ENCODE peak calls at places on chromosomes 1 and 21, in five cellular contexts. K is GM23338; C is CD8-positive, alpha-beta memory T cell; Z is uterus; X is ovary. U is an unnamed sample.

GRCh38 chr1:46030876-46031660 is 101.4 kb downstream of the PIK3R3 start:
- DNase-seq in Z (no peak), K (no peak), C (no peak), X (no peak), U (no peak)

GRCh38 chr1:224203243-224204016 is 20.4 kb downstream of the DEGS1 start:
- DNase-seq in Z (no peak), X (no peak), C (no peak), K (peak), U (no peak)

GRCh38 chr1:239386453-239387303 is at the start of gene CHRM3:
- DNase-seq in Z (peak), X (peak), C (no peak), K (peak), U (peak)

GRCh38 chr1:3945222-3945621 is 45.1 kb upstream of the C1orf174 start:
- DNase-seq in C (no peak), K (no peak), X (no peak), Z (no peak), U (no peak)

GRCh38 chr1:47332779-47333577 is 612 bp upstream of the CMPK1 start:
- DNase-seq in C (no peak), X (peak), K (no peak), Z (no peak), U (no peak)

GRCh38 chr1:155174334-155175280 is 958 bp downstream of the TRIM46 start:
- DNase-seq in K (peak), Z (no peak), X (peak), C (peak), U (no peak)

GRCh38 chr1:222892137-222892763 is 77.4 kb downstream of the DISP1 start:
- DNase-seq in Z (no peak), C (no peak), X (no peak), K (no peak), U (no peak)

GRCh38 chr21:42641311-42642218 is 11.9 kb upstream of the PDE9A start:
- DNase-seq in Z (no peak), X (no peak), C (no peak), K (peak), U (no peak)

GRCh38 chr1:41169799-41170180 is 72.3 kb downstream of the SCMH1 start:
- DNase-seq in K (no peak), Z (no peak), X (no peak), C (no peak), U (no peak)

GRCh38 chr1:109762821-109763645 is 690 bp downstream of the EPS8L3 start:
- DNase-seq in Z (peak), C (no peak), X (peak), K (no peak), U (no peak)

GRCh38 chr1:30728832-30729638 is 5.7 kb upstream of the MATN1 start:
- DNase-seq in C (no peak), Z (no peak), X (no peak), K (no peak), U (no peak)

GRCh38 chr1:108503062-108503740 is 53.1 kb downstream of the NBPF6 start:
- DNase-seq in K (peak), C (no peak), Z (no peak), X (no peak), U (no peak)

GRCh38 chr1:25687221-25688017 is 70.8 kb downstream of the MAN1C1 start:
- DNase-seq in C (no peak), X (no peak), K (no peak), Z (no peak), U (no peak)

GRCh38 chr1:39293375-39294070 is 89.0 kb downstream of the MACF1 start:
- DNase-seq in C (no peak), K (no peak), Z (no peak), X (no peak), U (no peak)

GRCh38 chr1:25099343-25099951 is 132.9 kb downstream of the SYF2 start:
- DNase-seq in C (peak), X (no peak), Z (no peak), K (no peak), U (no peak)

GRCh38 chr1:19377812-19378718 is 65.9 kb downstream of the SLC66A1 start:
- DNase-seq in C (no peak), X (no peak), Z (no peak), K (no peak), U (no peak)

GRCh38 chr1:225848044-225848955 is 33.9 kb downstream of the TMEM63A start:
- DNase-seq in X (peak), K (no peak), C (peak), Z (no peak), U (peak)

GRCh38 chr1:192786617-192787016 is 22.2 kb upstream of the RGS2 start:
- DNase-seq in C (no peak), K (no peak), Z (no peak), X (no peak), U (no peak)

GRCh38 chr1:44485933-44486475 is 80.9 kb downstream of the RNF220 start:
- DNase-seq in K (no peak), Z (no peak), C (no peak), X (no peak), U (no peak)
- H3K27ac ChIP-seq in K (peak), Z (peak), C (no peak), X (no peak), U (no peak)

GRCh38 chr1:235952950-235953615 is 86.4 kb upstream of the LYST start:
- DNase-seq in C (peak), Z (no peak), K (no peak), X (no peak), U (no peak)

GRCh38 chr1:235950318-235950717 is 83.6 kb upstream of the LYST start:
- DNase-seq in Z (no peak), C (no peak), K (no peak), X (no peak), U (no peak)

GRCh38 chr1:235955777-235956176 is 89.1 kb upstream of the LYST start:
- DNase-seq in X (no peak), Z (no peak), K (no peak), C (no peak), U (no peak)

GRCh38 chr1:235954306-235955283 is 87.9 kb upstream of the LYST start:
- DNase-seq in K (no peak), Z (no peak), X (no peak), C (peak), U (peak)

GRCh38 chr1:235953801-235954200 is 87.1 kb upstream of the LYST start:
- DNase-seq in K (no peak), X (no peak), C (no peak), Z (no peak), U (no peak)
- H3K4me3 ChIP-seq in K (no peak), X (no peak), C (no peak), Z (no peak), U (no peak)

DNA sequence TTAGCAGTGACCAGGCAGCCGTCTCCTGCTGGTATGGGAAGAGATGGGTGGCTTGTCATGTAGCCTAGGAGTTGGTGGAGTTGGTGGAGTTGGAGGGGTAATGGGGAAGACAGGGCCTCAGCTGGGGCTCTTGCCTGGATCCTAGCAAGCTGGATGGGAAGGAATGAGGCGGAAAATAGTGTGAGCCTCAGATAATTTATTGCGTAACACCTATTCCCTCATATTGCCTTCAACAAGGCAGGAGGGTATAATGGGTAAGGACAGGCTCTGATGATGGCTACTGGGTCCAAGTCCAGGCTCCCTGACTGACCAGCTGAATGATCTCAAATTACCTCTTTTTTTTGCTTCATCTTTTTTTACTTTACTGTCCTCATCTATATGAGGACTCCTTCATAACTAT is 12.6 kb downstream of the MAP7D1 start:
- DNase-seq in Z (no peak), X (no peak), K (no peak), C (no peak), U (no peak)
- H3K27ac ChIP-seq in Z (no peak), X (no peak), K (no peak), C (no peak), U (no peak)

DNA sequence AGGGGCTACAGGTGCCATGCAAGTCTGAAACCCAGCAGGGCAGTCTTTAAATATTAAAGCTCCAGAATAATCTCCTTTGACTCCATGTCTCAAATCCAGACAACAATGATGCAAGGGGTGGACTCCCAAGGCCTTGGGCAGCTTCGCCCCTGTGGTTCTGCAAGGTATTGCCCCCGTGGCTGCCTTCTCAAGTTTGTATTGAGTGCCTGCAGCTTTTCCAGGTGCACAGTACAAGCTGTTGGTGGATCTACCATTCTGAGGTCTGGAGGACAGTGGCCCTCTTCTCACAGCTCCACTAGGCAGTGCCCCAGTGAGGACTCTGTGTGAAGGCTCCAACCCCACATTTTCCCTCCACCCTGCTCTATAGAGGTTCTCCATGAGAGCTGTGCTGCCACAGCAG is 3.7 kb upstream of the MROH9 start:
- DNase-seq in Z (no peak), X (no peak), K (peak), C (no peak), U (no peak)
- H3K4me3 ChIP-seq in Z (no peak), X (no peak), K (no peak), C (no peak), U (peak)

GRCh38 chr1:167924102-167924501 is 10.2 kb upstream of the ADCY10 start:
- DNase-seq in C (no peak), K (no peak), X (no peak), Z (no peak), U (no peak)

GRCh38 chr1:167927075-167927754 is 9.3 kb upstream of the DCAF6 start:
- DNase-seq in K (no peak), X (no peak), C (no peak), Z (no peak), U (no peak)

GRCh38 chr1:167928457-167928852 is 8.0 kb upstream of the DCAF6 start:
- DNase-seq in X (no peak), Z (no peak), K (no peak), C (no peak), U (no peak)

GRCh38 chr1:167924553-167925223 is 10.8 kb upstream of the ADCY10 start:
- DNase-seq in K (no peak), X (no peak), Z (no peak), C (no peak), U (no peak)

GRCh38 chr1:167926486-167926997 is 9.9 kb upstream of the DCAF6 start:
- DNase-seq in C (no peak), X (no peak), K (peak), Z (no peak), U (no peak)
- H3K27ac ChIP-seq in C (no peak), X (no peak), K (peak), Z (no peak), U (no peak)

GRCh38 chr1:8642114-8642513 is 175.3 kb downstream of the RERE start:
- DNase-seq in C (no peak), X (no peak), Z (no peak), K (no peak), U (no peak)

GRCh38 chr1:8641317-8641997 is 176.0 kb downstream of the RERE start:
- DNase-seq in C (no peak), Z (no peak), K (no peak), X (no peak), U (no peak)

GRCh38 chr1:8646189-8646588 is 171.3 kb downstream of the RERE start:
- DNase-seq in C (no peak), Z (no peak), K (no peak), X (no peak), U (no peak)

GRCh38 chr1:8646996-8647395 is 170.4 kb downstream of the RERE start:
- DNase-seq in X (no peak), K (no peak), Z (no peak), C (no peak), U (no peak)

DNA sequence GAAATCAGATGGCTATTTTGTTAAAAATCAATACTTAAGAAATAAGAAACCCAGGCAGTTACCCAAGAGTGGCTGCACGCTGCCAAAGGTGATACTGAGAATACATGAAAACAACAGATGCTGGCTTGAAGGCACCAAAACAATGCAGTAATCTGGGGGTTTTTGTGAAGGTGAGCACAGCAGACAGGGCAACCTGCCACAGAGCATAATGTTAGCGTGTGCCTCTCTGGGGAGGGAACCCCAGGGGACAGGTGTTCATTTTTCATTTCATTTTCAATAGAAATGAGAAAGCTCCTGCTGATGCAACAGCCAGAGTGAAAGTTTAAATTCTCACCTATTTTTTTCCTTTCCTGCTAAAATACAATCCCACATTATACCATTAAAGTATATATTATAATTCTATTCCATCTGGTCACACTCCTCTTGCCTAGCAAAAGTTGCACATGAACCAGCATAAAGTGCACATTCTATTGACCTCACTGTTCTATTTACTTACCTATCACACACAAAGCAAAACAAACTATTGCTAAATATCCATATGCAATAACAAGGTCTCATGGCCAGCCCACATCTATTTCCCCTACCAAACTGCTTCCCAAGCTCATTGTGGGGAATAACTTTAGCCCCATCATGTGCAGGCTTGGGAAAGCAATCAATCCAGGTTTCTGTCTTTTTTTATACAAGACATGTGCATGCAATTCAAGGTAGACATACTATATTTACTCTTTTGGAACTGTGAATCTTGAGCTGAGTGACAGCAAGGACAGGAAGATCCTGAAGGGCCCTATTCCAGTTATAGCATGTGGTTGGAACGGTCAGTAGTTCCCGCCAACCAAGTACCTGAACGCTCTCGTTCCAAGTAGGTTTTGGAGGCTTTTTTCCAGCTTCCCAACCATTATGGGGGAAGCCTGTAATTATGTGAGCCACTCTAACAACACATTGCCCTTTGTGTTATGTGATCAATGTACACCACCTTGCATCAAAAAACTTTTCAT is 173.6 kb downstream of the RERE start:
- DNase-seq in K (no peak), C (no peak), X (no peak), Z (no peak), U (peak)
- H3K4me3 ChIP-seq in K (no peak), C (no peak), X (no peak), Z (no peak), U (no peak)

U was measured in MM.1S.